ENCODE peak calls at places on chromosomes 11 and 22, in seven cellular contexts. B, J, Z, M, W, I and T are unnamed samples.
A peak's percentile ranks its signal among the peaks of the same experiment; 100 is the strongest.

GRCh38 chr22:46576556-46577351 is 39.3 kb upstream of the CELSR1 start:
- DNase-seq in B (peak; percentile 69), W (peak; percentile 35), Z (no peak), I (peak; percentile 20), J (peak; percentile 38), M (peak; percentile 58), T (peak; percentile 43)

GRCh38 chr22:41512421-41513194 is 31.7 kb downstream of the POLR3H start:
- DNase-seq in B (peak; percentile 75), J (no peak), I (peak; percentile 75), W (peak; percentile 70), M (peak; percentile 83), Z (peak; percentile 65), T (no peak)

GRCh38 chr22:37431366-37431765 is 4.1 kb upstream of the ELFN2 start:
- DNase-seq in B (no peak), Z (no peak), J (no peak), I (peak; percentile 77), M (peak; percentile 63), W (peak; percentile 12), T (no peak)

GRCh38 chr11:123624974-123625373 is 29.4 kb downstream of the SCN3B start:
- DNase-seq in I (no peak), M (no peak), B (peak; percentile 77), J (no peak), Z (no peak), W (peak; percentile 52), T (no peak)

GRCh38 chr11:66112041-66112491 is 42.0 kb downstream of the PACS1 start:
- DNase-seq in I (peak; percentile 20), W (no peak), J (no peak), B (peak; percentile 22), M (no peak), Z (no peak), T (no peak)

GRCh38 chr22:45579806-45580702 is 77.4 kb downstream of the FBLN1 start:
- DNase-seq in J (no peak), I (no peak), M (no peak), B (no peak), W (no peak), Z (no peak), T (no peak)

GRCh38 chr11:75072582-75072981 is 24.1 kb downstream of the OR2AT4 start:
- DNase-seq in W (no peak), Z (no peak), M (no peak), J (no peak), B (no peak), I (peak; percentile 27), T (no peak)

GRCh38 chr22:30422481-30423295 is 2.9 kb upstream of the MTFP1 start:
- DNase-seq in J (peak; percentile 34), M (no peak), I (peak; percentile 97), W (peak; percentile 95), Z (peak; percentile 94), B (peak; percentile 84), T (no peak)

GRCh38 chr11:2934057-2934550 is 4.9 kb upstream of the PHLDA2 start:
- DNase-seq in Z (no peak), M (no peak), B (no peak), I (no peak), J (no peak), W (no peak), T (no peak)

GRCh38 chr11:12205330-12205729 is 94.9 kb downstream of the MICAL2 start:
- DNase-seq in M (no peak), I (no peak), J (no peak), B (peak; percentile 70), Z (peak; percentile 49), W (peak; percentile 87), T (no peak)

GRCh38 chr11:59158206-59159068 is 13.5 kb upstream of the DTX4 start:
- DNase-seq in J (peak; percentile 27), I (peak; percentile 70), M (peak; percentile 29), W (peak; percentile 75), Z (peak; percentile 66), B (peak; percentile 82), T (peak; percentile 49)

GRCh38 chr11:34600339-34601084 is 20.4 kb upstream of the EHF start:
- DNase-seq in W (peak; percentile 8), M (no peak), J (no peak), I (peak; percentile 86), Z (no peak), B (no peak), T (no peak)

GRCh38 chr11:87859583-87859982 is 315.7 kb downstream of the RAB38 start:
- DNase-seq in I (peak; percentile 80), M (no peak), J (no peak), W (no peak), B (no peak), Z (no peak), T (no peak)

GRCh38 chr22:48055827-48056226 is 1293.4 kb downstream of the TBC1D22A start:
- DNase-seq in B (no peak), W (no peak), I (no peak), M (no peak), Z (no peak), J (no peak), T (no peak)

GRCh38 chr11:72812604-72812967 is 1.6 kb upstream of the ATG16L2 start:
- DNase-seq in Z (no peak), B (no peak), W (no peak), J (no peak), I (peak; percentile 48), M (no peak), T (no peak)

GRCh38 chr11:1351278-1351937 is 38.3 kb upstream of the BRSK2 start:
- DNase-seq in I (no peak), W (no peak), B (no peak), J (no peak), M (no peak), Z (no peak), T (no peak)

GRCh38 chr22:20319041-20319744 is 667 bp downstream of the DGCR6L start:
- DNase-seq in J (no peak), B (no peak), W (no peak), I (peak; percentile 25), Z (no peak), M (no peak), T (no peak)

GRCh38 chr11:69744435-69744834 is 30.7 kb downstream of the FGF4 start:
- DNase-seq in W (peak; percentile 78), B (peak; percentile 92), I (peak; percentile 93), M (peak; percentile 35), Z (no peak), J (no peak), T (no peak)

GRCh38 chr11:131688056-131688693 is 317.8 kb downstream of the NTM start:
- DNase-seq in M (peak; percentile 67), I (peak; percentile 31), B (peak; percentile 71), J (no peak), W (peak; percentile 41), Z (peak; percentile 12), T (no peak)

GRCh38 chr11:131612576-131612975 is 242.2 kb downstream of the NTM start:
- DNase-seq in Z (no peak), J (no peak), B (no peak), W (no peak), I (no peak), M (no peak), T (no peak)

GRCh38 chr11:70272009-70272408 is 1.5 kb downstream of the PPFIA1 start:
- DNase-seq in Z (no peak), M (no peak), B (no peak), I (no peak), W (no peak), J (no peak), T (no peak)

GRCh38 chr11:22976146-22976545 is 115.9 kb upstream of the CCDC179 start:
- DNase-seq in M (no peak), J (no peak), B (peak; percentile 69), Z (no peak), I (peak; percentile 72), W (peak; percentile 91), T (no peak)

GRCh38 chr11:70695086-70695960 is 297.0 kb downstream of the CTTN start:
- DNase-seq in Z (no peak), W (peak; percentile 41), I (no peak), J (no peak), M (no peak), B (no peak), T (no peak)

GRCh38 chr22:46122511-46122971 is 27.8 kb upstream of the PPARA start:
- DNase-seq in B (peak; percentile 77), Z (no peak), M (peak; percentile 62), I (peak; percentile 56), J (peak; percentile 38), W (peak; percentile 46), T (peak; percentile 56)